ENCODE peak calls at places on chromosome 11, in five cellular contexts. O is CD8-positive, alpha-beta T cell; F is type B pancreatic cell; J is stimulated activated CD4-positive, alpha-beta T cell treated with anti-CD3 and anti-CD28 coated beads, Interleukin-1b, Interleukin-23, amount 100 ng/mL, for 24 hours; V is H9. D is an unnamed sample.

GRCh38 chr11:116240661-116241060 is 532.1 kb downstream of the BUD13 start:
- DNase-seq in O (no peak), F (no peak), J (no peak), V (no peak), D (no peak)

GRCh38 chr11:36751251-36751839 is 153.3 kb upstream of the RAG2 start:
- DNase-seq in O (no peak), F (no peak), J (no peak), V (no peak), D (no peak)

GRCh38 chr11:129115652-129116585 is 76.2 kb downstream of the ARHGAP32 start:
- DNase-seq in O (no peak), F (no peak), J (no peak), V (no peak), D (no peak)

GRCh38 chr11:46560300-46561025 is 33.4 kb downstream of the AMBRA1 start:
- DNase-seq in O (no peak), F (no peak), J (no peak), V (no peak), D (no peak)

GRCh38 chr11:125514336-125515101 is 18.5 kb upstream of the FEZ1 start:
- DNase-seq in O (peak; percentile 68), F (no peak), J (no peak), V (no peak), D (no peak)

GRCh38 chr11:44377121-44377520 is 67.2 kb upstream of the ALX4 start:
- DNase-seq in O (no peak), F (no peak), J (no peak), V (no peak), D (no peak)

GRCh38 chr11:131672191-131672590 is 301.8 kb downstream of the NTM start:
- DNase-seq in O (no peak), F (no peak), J (no peak), V (no peak), D (no peak)

GRCh38 chr11:58286249-58286648 is 18.2 kb upstream of the OR10W1 start:
- DNase-seq in O (no peak), F (no peak), J (no peak), V (peak; percentile 32), D (no peak)

GRCh38 chr11:119056397-119056999 is 507 bp downstream of the HYOU1 start:
- DNase-seq in O (peak; percentile 64), F (no peak), J (no peak), V (peak; percentile 60), D (no peak)

GRCh38 chr11:73141309-73142127 is 600 bp downstream of the FCHSD2 start:
- DNase-seq in O (peak; percentile 81), F (peak; percentile 85), J (no peak), V (peak; percentile 75), D (peak; percentile 84)

GRCh38 chr11:115201121-115201792 is 303.0 kb downstream of the CADM1 start:
- DNase-seq in O (no peak), F (no peak), J (no peak), V (no peak), D (no peak)

GRCh38 chr11:6943131-6943530 is 16.9 kb downstream of the ZNF215 start:
- DNase-seq in O (no peak), F (no peak), J (no peak), V (no peak), D (no peak)

GRCh38 chr11:86577663-86578636 is 94.5 kb downstream of the ME3 start:
- DNase-seq in O (no peak), F (no peak), J (no peak), V (no peak), D (no peak)

GRCh38 chr11:111185259-111185658 is 60.3 kb upstream of the POU2AF2 start:
- DNase-seq in O (no peak), F (no peak), J (no peak), V (no peak), D (no peak)

GRCh38 chr11:134524876-134525845 is 113.1 kb upstream of the B3GAT1 start:
- DNase-seq in O (no peak), F (no peak), J (no peak), V (no peak), D (no peak)

GRCh38 chr11:88404932-88405710 is 67.6 kb upstream of the CTSC start:
- DNase-seq in O (no peak), F (no peak), J (no peak), V (no peak), D (no peak)

GRCh38 chr11:69450857-69451220 is 30.6 kb upstream of the LINC01488 start:
- DNase-seq in O (no peak), F (no peak), J (no peak), V (no peak), D (no peak)

GRCh38 chr11:32916361-32916760 is 23.8 kb downstream of the QSER1 start:
- DNase-seq in O (no peak), F (no peak), J (no peak), V (no peak), D (no peak)

GRCh38 chr11:117189941-117190544 is 9.1 kb upstream of the TAGLN start:
- DNase-seq in O (no peak), F (no peak), J (no peak), V (no peak), D (no peak)

GRCh38 chr11:75072582-75072981 is 24.1 kb downstream of the OR2AT4 start:
- DNase-seq in O (no peak), F (no peak), J (no peak), V (peak; percentile 52), D (no peak)

GRCh38 chr11:43959321-43959995 is 17.0 kb downstream of the C11orf96 start:
- DNase-seq in O (no peak), F (no peak), J (no peak), V (no peak), D (no peak)

GRCh38 chr11:2507945-2508749 is 63.3 kb downstream of the KCNQ1 start:
- DNase-seq in O (no peak), F (peak; percentile 67), J (no peak), V (peak; percentile 15), D (no peak)

GRCh38 chr11:41286751-41287150 is 172.7 kb downstream of the LRRC4C start:
- DNase-seq in O (no peak), F (no peak), J (no peak), V (no peak), D (no peak)